ENCODE peak calls at places on chromosomes 5 and 9, in five cellular contexts. Q, G, L, M and Z are unnamed samples.

GRCh38 chr5:107516452-107517184 is 154.1 kb downstream of the EFNA5 start:
- DNase-seq in Q (no peak), G (no peak), L (no peak), M (no peak), Z (no peak)

GRCh38 chr5:168424506-168425298 is 61.6 kb upstream of the RARS1 start:
- DNase-seq in Q (no peak), G (no peak), L (no peak), M (no peak), Z (no peak)

GRCh38 chr5:129807162-129807814 is 59.4 kb downstream of the MINAR2 start:
- DNase-seq in Q (no peak), G (no peak), L (no peak), M (no peak), Z (no peak)

GRCh38 chr5:30390095-30390494 is 803.4 kb upstream of the CDH6 start:
- DNase-seq in Q (no peak), G (no peak), L (no peak), M (no peak), Z (no peak)

GRCh38 chr5:120615967-120616645 is 152.0 kb downstream of the PRR16 start:
- DNase-seq in Q (no peak), G (no peak), L (no peak), M (no peak), Z (no peak)

GRCh38 chr5:84382363-84383295 is 2.1 kb downstream of the EDIL3 start:
- DNase-seq in Q (peak; percentile 81), G (no peak), L (no peak), M (no peak), Z (peak; percentile 66)

GRCh38 chr5:128532127-128532526 is 5.9 kb downstream of the FBN2 start:
- DNase-seq in Q (no peak), G (no peak), L (no peak), M (no peak), Z (no peak)

GRCh38 chr9:129380961-129381401 is 202.9 kb upstream of the IER5L start:
- DNase-seq in Q (no peak), G (no peak), L (no peak), M (no peak), Z (no peak)

GRCh38 chr5:136011427-136012001 is 17.3 kb upstream of the TGFBI start:
- DNase-seq in Q (no peak), G (peak; percentile 45), L (no peak), M (no peak), Z (peak; percentile 89)

GRCh38 chr9:15834541-15834940 is 281.7 kb downstream of the CCDC171 start:
- DNase-seq in Q (no peak), G (no peak), L (no peak), M (no peak), Z (no peak)

GRCh38 chr5:55231476-55232193 is 1.8 kb downstream of the CCNO start:
- DNase-seq in Q (peak; percentile 62), G (no peak), L (no peak), M (no peak), Z (peak; percentile 52)

GRCh38 chr5:100616981-100617380 is 81.8 kb downstream of the FAM174A start:
- DNase-seq in Q (no peak), G (no peak), L (no peak), M (no peak), Z (no peak)

GRCh38 chr5:150541895-150542294 is 34.0 kb downstream of the NDST1 start:
- DNase-seq in Q (no peak), G (no peak), L (peak; percentile 65), M (no peak), Z (no peak)

GRCh38 chr5:124176692-124177091 is 569.7 kb downstream of the ZNF608 start:
- DNase-seq in Q (no peak), G (no peak), L (no peak), M (no peak), Z (no peak)

GRCh38 chr5:102561894-102562760 is 63.3 kb upstream of the SLCO6A1 start:
- DNase-seq in Q (peak; percentile 82), G (no peak), L (peak; percentile 39), M (peak; percentile 17), Z (no peak)

GRCh38 chr9:35763803-35764202 is 9.7 kb upstream of the MSMP start:
- DNase-seq in Q (no peak), G (no peak), L (no peak), M (no peak), Z (no peak)

GRCh38 chr9:6969805-6970204 is 212.0 kb downstream of the KDM4C start:
- DNase-seq in Q (no peak), G (no peak), L (no peak), M (no peak), Z (no peak)

GRCh38 chr9:6962164-6962563 is 204.4 kb downstream of the KDM4C start:
- DNase-seq in Q (no peak), G (no peak), L (no peak), M (no peak), Z (no peak)

GRCh38 chr9:6960777-6961176 is 203.0 kb downstream of the KDM4C start:
- DNase-seq in Q (no peak), G (no peak), L (no peak), M (no peak), Z (no peak)

GRCh38 chr9:6968271-6968670 is 210.5 kb downstream of the KDM4C start:
- DNase-seq in Q (no peak), G (no peak), L (no peak), M (no peak), Z (no peak)

GRCh38 chr9:6965566-6965965 is 207.8 kb downstream of the KDM4C start:
- DNase-seq in Q (no peak), G (no peak), L (no peak), M (no peak), Z (no peak)
- H3K27ac ChIP-seq in Q (no peak overlapping the region), G (no peak overlapping the region), L (no peak overlapping the region), M (no peak overlapping the region), Z (no peak overlapping the region)

DNA sequence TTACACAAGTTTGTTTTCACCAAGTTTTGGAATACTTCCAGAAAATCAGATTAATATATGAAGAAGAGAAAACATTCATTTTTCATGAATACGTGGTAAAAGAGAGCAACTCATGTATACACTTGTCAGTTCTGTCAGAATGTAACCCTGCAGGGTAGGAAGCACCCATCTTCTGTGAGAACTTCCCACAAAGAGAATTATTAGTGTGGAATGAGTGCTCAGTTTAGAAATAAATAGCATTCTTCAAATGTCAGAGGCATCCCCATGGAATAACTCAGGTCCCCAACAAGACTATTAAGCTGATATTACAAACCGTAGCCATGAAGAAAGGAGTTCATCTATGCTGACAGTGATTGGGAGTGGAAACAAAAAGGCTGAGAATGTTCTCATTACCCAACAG is 45.2 kb downstream of the EPB41L4A start:
- DNase-seq in Q (no peak), G (no peak), L (no peak), M (no peak), Z (no peak)
- TF ChIP-seq JUN in Q (no peak), G (no peak), L (no peak), M (no peak), Z (no peak)

GRCh38 chr5:14260637-14261036 is 117.5 kb downstream of the TRIO start:
- DNase-seq in Q (no peak), G (no peak), L (no peak), M (no peak), Z (no peak)

GRCh38 chr5:14256756-14257393 is 113.7 kb downstream of the TRIO start:
- DNase-seq in Q (no peak), G (no peak), L (no peak), M (no peak), Z (no peak)

GRCh38 chr5:14257995-14258403 is 114.9 kb downstream of the TRIO start:
- DNase-seq in Q (no peak), G (no peak), L (no peak), M (no peak), Z (no peak)

GRCh38 chr5:14261237-14261636 is 118.1 kb downstream of the TRIO start:
- DNase-seq in Q (no peak), G (no peak), L (no peak), M (no peak), Z (no peak)

GRCh38 chr5:14258840-14259239 is 115.7 kb downstream of the TRIO start:
- DNase-seq in Q (no peak), G (no peak), L (no peak), M (no peak), Z (peak; percentile 60)
- H3K27ac ChIP-seq in Q (peak overlapping the region; percentile 11), G (no peak overlapping the region), L (no peak overlapping the region), M (no peak overlapping the region), Z (peak overlapping the region; percentile 38)

GRCh38 chr9:128244443-128245226 is 31.2 kb downstream of the GOLGA2 start:
- DNase-seq in Q (no peak), G (no peak), L (peak; percentile 51), M (peak; percentile 95), Z (no peak)
- TF ChIP-seq JUN in Q (no peak), G (no peak), L (no peak), M (no peak), Z (no peak)

GRCh38 chr5:367358-368130 is 46.0 kb downstream of the AHRR start:
- DNase-seq in Q (peak; percentile 35), G (no peak), L (no peak), M (no peak), Z (no peak)

GRCh38 chr5:370959-371810 is 49.7 kb downstream of the AHRR start:
- DNase-seq in Q (peak; percentile 42), G (no peak), L (no peak), M (no peak), Z (no peak)

GRCh38 chr5:368162-369084 is 46.9 kb downstream of the AHRR start:
- DNase-seq in Q (peak; percentile 27), G (no peak), L (no peak), M (no peak), Z (no peak)

GRCh38 chr5:370311-370958 is 48.9 kb downstream of the AHRR start:
- DNase-seq in Q (peak; percentile 32), G (no peak), L (no peak), M (no peak), Z (no peak)

GRCh38 chr5:369151-369939 is 47.8 kb downstream of the AHRR start:
- DNase-seq in Q (peak; percentile 41), G (no peak), L (no peak), M (no peak), Z (no peak)
- H3K27ac ChIP-seq in Q (no peak overlapping the region), G (no peak overlapping the region), L (no peak overlapping the region), M (no peak overlapping the region), Z (no peak overlapping the region)

GRCh38 chr5:6948562-6948961 is 235.3 kb downstream of the TENT4A start:
- DNase-seq in Q (no peak), G (no peak), L (no peak), M (no peak), Z (no peak)

GRCh38 chr5:6950250-6950649 is 237.0 kb downstream of the TENT4A start:
- DNase-seq in Q (no peak), G (no peak), L (no peak), M (no peak), Z (no peak)

GRCh38 chr5:6949230-6949629 is 236.0 kb downstream of the TENT4A start:
- DNase-seq in Q (no peak), G (no peak), L (no peak), M (no peak), Z (no peak)

DNA sequence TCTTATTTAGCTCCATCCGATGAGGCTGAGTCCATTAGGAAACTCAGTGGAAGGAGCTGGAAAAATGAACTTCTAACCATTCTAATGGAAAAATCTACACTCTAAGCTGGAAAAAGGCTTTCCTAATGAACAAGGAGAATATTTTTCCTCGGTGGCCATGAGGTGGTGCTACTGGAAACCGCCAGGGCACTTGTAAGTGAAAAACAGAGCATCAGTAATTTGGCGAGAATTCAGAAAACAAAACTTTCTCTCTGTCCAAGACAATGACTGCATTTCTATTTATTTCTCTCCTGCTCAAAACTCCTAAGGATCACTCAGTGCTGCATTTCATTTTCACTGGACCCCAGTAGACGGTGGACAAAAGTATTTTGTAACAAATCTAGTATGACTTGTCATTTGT is 237.6 kb downstream of the TENT4A start:
- DNase-seq in Q (no peak), G (no peak), L (no peak), M (no peak), Z (no peak)
- TF ChIP-seq JUN in Q (no peak), G (no peak), L (no peak), M (no peak), Z (no peak)